ENCODE peak calls at places on chromosomes 4 and X, in six cellular contexts. One of them, this sample, is unnamed.

GRCh38 chrX:10064736-10065135 is 92.0 kb upstream of the CLCN4 start:
- DNase-seq in EL: no peak
- DNase-seq in fibroblast of lung: no peak
- DNase-seq in hepatocyte: no peak
- DNase-seq in iPS-NIHi11: no peak
- DNase-seq in endothelial cell: no peak
- DNase-seq in this sample: no peak

GRCh38 chr4:78325244-78326187 is 226.1 kb upstream of the ANXA3 start:
- DNase-seq in EL: no peak
- DNase-seq in iPS-NIHi11: no peak
- DNase-seq in endothelial cell: no peak
- DNase-seq in hepatocyte: peak; percentile 25
- DNase-seq in fibroblast of lung: no peak
- DNase-seq in this sample: no peak

GRCh38 chr4:57342406-57342805 is 232.2 kb upstream of the IGFBP7 start:
- DNase-seq in hepatocyte: no peak
- DNase-seq in endothelial cell: no peak
- DNase-seq in EL: peak; percentile 67
- DNase-seq in fibroblast of lung: peak; percentile 76
- DNase-seq in iPS-NIHi11: no peak
- DNase-seq in this sample: no peak

GRCh38 chrX:110082156-110082555 is 79.2 kb downstream of the TMEM164 start:
- DNase-seq in hepatocyte: no peak
- DNase-seq in endothelial cell: no peak
- DNase-seq in iPS-NIHi11: no peak
- DNase-seq in EL: peak; percentile 70
- DNase-seq in fibroblast of lung: peak; percentile 95
- DNase-seq in this sample: no peak

GRCh38 chrX:115367956-115368355 is 78.4 kb downstream of the LUZP4 start:
- DNase-seq in iPS-NIHi11: no peak
- DNase-seq in fibroblast of lung: peak; percentile 52
- DNase-seq in hepatocyte: no peak
- DNase-seq in EL: peak; percentile 5
- DNase-seq in endothelial cell: no peak
- DNase-seq in this sample: no peak

GRCh38 chrX:50801135-50801534 is 12.9 kb downstream of the SHROOM4 start:
- DNase-seq in endothelial cell: no peak
- DNase-seq in iPS-NIHi11: no peak
- DNase-seq in hepatocyte: no peak
- DNase-seq in EL: no peak
- DNase-seq in fibroblast of lung: no peak
- DNase-seq in this sample: no peak

GRCh38 chr4:17478073-17478472 is 33.8 kb downstream of the QDPR start:
- DNase-seq in endothelial cell: no peak
- DNase-seq in hepatocyte: no peak
- DNase-seq in iPS-NIHi11: no peak
- DNase-seq in fibroblast of lung: no peak
- DNase-seq in EL: no peak
- DNase-seq in this sample: no peak

GRCh38 chr4:91914176-91914804 is 389.5 kb upstream of the GRID2 start:
- DNase-seq in hepatocyte: peak; percentile 5
- DNase-seq in endothelial cell: no peak
- DNase-seq in iPS-NIHi11: no peak
- DNase-seq in fibroblast of lung: no peak
- DNase-seq in EL: no peak
- DNase-seq in this sample: peak; percentile 2

GRCh38 chrX:53088136-53088974 is 5.6 kb upstream of the KANTR start:
- DNase-seq in iPS-NIHi11: peak; percentile 82
- DNase-seq in endothelial cell: peak; percentile 59
- DNase-seq in fibroblast of lung: peak; percentile 85
- DNase-seq in hepatocyte: peak; percentile 92
- DNase-seq in EL: peak; percentile 68
- DNase-seq in this sample: no peak

GRCh38 chrX:68693481-68694410 is 46.3 kb downstream of the STARD8 start:
- DNase-seq in fibroblast of lung: peak; percentile 71
- DNase-seq in iPS-NIHi11: peak; percentile 86
- DNase-seq in hepatocyte: peak; percentile 71
- DNase-seq in endothelial cell: peak; percentile 77
- DNase-seq in EL: peak; percentile 79
- DNase-seq in this sample: no peak

GRCh38 chr4:7788687-7789425 is 150.8 kb downstream of the AFAP1 start:
- DNase-seq in fibroblast of lung: no peak
- DNase-seq in iPS-NIHi11: no peak
- DNase-seq in EL: no peak
- DNase-seq in endothelial cell: no peak
- DNase-seq in hepatocyte: no peak
- DNase-seq in this sample: no peak

GRCh38 chr4:72442715-72443114 is 126.3 kb downstream of the ADAMTS3 start:
- DNase-seq in iPS-NIHi11: no peak
- DNase-seq in EL: peak; percentile 26
- DNase-seq in hepatocyte: no peak
- DNase-seq in endothelial cell: no peak
- DNase-seq in fibroblast of lung: peak; percentile 30
- DNase-seq in this sample: no peak

GRCh38 chr4:158710814-158711213 is 12.4 kb downstream of the PPID start:
- DNase-seq in iPS-NIHi11: no peak
- DNase-seq in EL: peak; percentile 25
- DNase-seq in hepatocyte: no peak
- DNase-seq in fibroblast of lung: peak; percentile 14
- DNase-seq in endothelial cell: no peak
- DNase-seq in this sample: no peak

GRCh38 chr4:83866821-83867220 is 330.9 kb downstream of the GPAT3 start:
- DNase-seq in fibroblast of lung: peak; percentile 70
- DNase-seq in EL: peak; percentile 59
- DNase-seq in hepatocyte: no peak
- DNase-seq in endothelial cell: peak; percentile 4
- DNase-seq in iPS-NIHi11: no peak
- DNase-seq in this sample: no peak

GRCh38 chrX:110108381-110108796 is 105.5 kb downstream of the TMEM164 start:
- DNase-seq in EL: peak; percentile 10
- DNase-seq in fibroblast of lung: no peak
- DNase-seq in iPS-NIHi11: no peak
- DNase-seq in endothelial cell: no peak
- DNase-seq in hepatocyte: no peak
- DNase-seq in this sample: no peak

GRCh38 chr4:182126567-182126966 is 116.6 kb upstream of the TENM3 start:
- DNase-seq in endothelial cell: no peak
- DNase-seq in iPS-NIHi11: no peak
- DNase-seq in hepatocyte: no peak
- DNase-seq in EL: peak; percentile 52
- DNase-seq in fibroblast of lung: peak; percentile 81
- DNase-seq in this sample: no peak

GRCh38 chr4:26020896-26021295 is 106.9 kb downstream of the SMIM20 start:
- DNase-seq in fibroblast of lung: peak; percentile 92
- DNase-seq in iPS-NIHi11: no peak
- DNase-seq in hepatocyte: no peak
- DNase-seq in EL: peak; percentile 73
- DNase-seq in endothelial cell: no peak
- DNase-seq in this sample: no peak

GRCh38 chr4:140928880-140929279 is 172.7 kb upstream of the TBC1D9 start:
- DNase-seq in hepatocyte: no peak
- DNase-seq in EL: peak; percentile 35
- DNase-seq in fibroblast of lung: peak; percentile 39
- DNase-seq in iPS-NIHi11: no peak
- DNase-seq in endothelial cell: no peak
- DNase-seq in this sample: no peak

GRCh38 chr4:106430797-106431196 is 62.2 kb upstream of the GIMD1 start:
- DNase-seq in EL: no peak
- DNase-seq in hepatocyte: no peak
- DNase-seq in fibroblast of lung: no peak
- DNase-seq in endothelial cell: no peak
- DNase-seq in iPS-NIHi11: no peak
- DNase-seq in this sample: no peak

GRCh38 chr4:141654098-141654497 is 17.7 kb downstream of the IL15 start:
- DNase-seq in fibroblast of lung: peak; percentile 86
- DNase-seq in endothelial cell: peak; percentile 70
- DNase-seq in EL: peak; percentile 40
- DNase-seq in hepatocyte: peak; percentile 36
- DNase-seq in iPS-NIHi11: peak; percentile 46
- DNase-seq in this sample: no peak

GRCh38 chrX:34903316-34903715 is 39.3 kb upstream of the FAM47B start:
- DNase-seq in iPS-NIHi11: no peak
- DNase-seq in hepatocyte: no peak
- DNase-seq in EL: peak; percentile 47
- DNase-seq in fibroblast of lung: no peak
- DNase-seq in endothelial cell: no peak
- DNase-seq in this sample: no peak

GRCh38 chr4:159966741-159967140 is 863.9 kb downstream of the RAPGEF2 start:
- DNase-seq in hepatocyte: no peak
- DNase-seq in endothelial cell: no peak
- DNase-seq in EL: no peak
- DNase-seq in fibroblast of lung: no peak
- DNase-seq in iPS-NIHi11: no peak
- DNase-seq in this sample: no peak

GRCh38 chr4:3868146-3868840 is 102.1 kb downstream of the ADRA2C start:
- DNase-seq in endothelial cell: peak; percentile 45
- DNase-seq in hepatocyte: peak; percentile 42
- DNase-seq in EL: peak; percentile 18
- DNase-seq in iPS-NIHi11: peak; percentile 77
- DNase-seq in fibroblast of lung: peak; percentile 11
- DNase-seq in this sample: no peak

GRCh38 chr4:138616775-138617174 is 374.6 kb upstream of the SLC7A11 start:
- DNase-seq in iPS-NIHi11: no peak
- DNase-seq in hepatocyte: no peak
- DNase-seq in EL: no peak
- DNase-seq in fibroblast of lung: peak; percentile 71
- DNase-seq in endothelial cell: no peak
- DNase-seq in this sample: no peak

GRCh38 chr4:111031180-111031579 is 408.3 kb upstream of the PITX2 start:
- DNase-seq in hepatocyte: no peak
- DNase-seq in iPS-NIHi11: no peak
- DNase-seq in EL: peak; percentile 32
- DNase-seq in fibroblast of lung: peak; percentile 10
- DNase-seq in endothelial cell: no peak
- DNase-seq in this sample: no peak

GRCh38 chr4:1983846-1984405 is 24.8 kb downstream of the NELFA start:
- DNase-seq in EL: no peak
- DNase-seq in hepatocyte: no peak
- DNase-seq in fibroblast of lung: no peak
- DNase-seq in iPS-NIHi11: no peak
- DNase-seq in endothelial cell: no peak
- DNase-seq in this sample: no peak

GRCh38 chr4:74370912-74371311 is 6.0 kb downstream of the EREG start:
- DNase-seq in hepatocyte: peak; percentile 72
- DNase-seq in EL: peak; percentile 63
- DNase-seq in iPS-NIHi11: peak; percentile 57
- DNase-seq in endothelial cell: peak; percentile 44
- DNase-seq in fibroblast of lung: peak; percentile 39
- DNase-seq in this sample: peak; percentile 60

GRCh38 chr4:150072906-150073714 is 5.1 kb upstream of the DCLK2 start:
- DNase-seq in fibroblast of lung: peak; percentile 96
- DNase-seq in hepatocyte: peak; percentile 24
- DNase-seq in endothelial cell: no peak
- DNase-seq in iPS-NIHi11: no peak
- DNase-seq in EL: peak; percentile 89
- DNase-seq in this sample: no peak

GRCh38 chrX:133444952-133445831 is 29.9 kb upstream of the GPC4 start:
- DNase-seq in hepatocyte: peak; percentile 14
- DNase-seq in EL: no peak
- DNase-seq in fibroblast of lung: peak; percentile 30
- DNase-seq in iPS-NIHi11: peak; percentile 37
- DNase-seq in endothelial cell: no peak
- DNase-seq in this sample: peak; percentile 17

GRCh38 chrX:125205918-125206665 is 113.6 kb upstream of the TEX13C start:
- DNase-seq in endothelial cell: peak; percentile 22
- DNase-seq in EL: no peak
- DNase-seq in fibroblast of lung: no peak
- DNase-seq in hepatocyte: peak; percentile 41
- DNase-seq in iPS-NIHi11: peak; percentile 10
- DNase-seq in this sample: no peak

GRCh38 chr4:4386736-4387392 is at the start of gene NSG1:
- DNase-seq in iPS-NIHi11: peak; percentile 73
- DNase-seq in hepatocyte: peak; percentile 53
- DNase-seq in fibroblast of lung: peak; percentile 50
- DNase-seq in endothelial cell: peak; percentile 43
- DNase-seq in EL: peak; percentile 26
- DNase-seq in this sample: no peak

GRCh38 chrX:153778684-153779101 is 2.1 kb upstream of the SRPK3 start:
- DNase-seq in iPS-NIHi11: no peak
- DNase-seq in hepatocyte: no peak
- DNase-seq in EL: no peak
- DNase-seq in endothelial cell: no peak
- DNase-seq in fibroblast of lung: no peak
- DNase-seq in this sample: no peak

GRCh38 chr4:15162465-15163283 is 160.4 kb downstream of the CPEB2 start:
- DNase-seq in hepatocyte: peak; percentile 41
- DNase-seq in iPS-NIHi11: peak; percentile 9
- DNase-seq in endothelial cell: no peak
- DNase-seq in fibroblast of lung: no peak
- DNase-seq in EL: peak; percentile 32
- DNase-seq in this sample: no peak

GRCh38 chr4:73450398-73451004 is 14.5 kb downstream of the AFP start:
- DNase-seq in iPS-NIHi11: peak; percentile 33
- DNase-seq in endothelial cell: no peak
- DNase-seq in EL: peak; percentile 92
- DNase-seq in fibroblast of lung: peak; percentile 98
- DNase-seq in hepatocyte: peak; percentile 25
- DNase-seq in this sample: no peak